ENCODE peak calls at places on chromosomes 7 and 10, in ten cellular contexts. L is endothelial cell of umbilical vein, K is transverse colon, J is GM12878, M is GM23338, F is Panc1, U is prostate gland, Y is HL-60, P is SK-N-SH, D is GM12892. E is an unnamed sample.

GRCh38 chr10:89659185-89660131 is 14.4 kb upstream of the PANK1 start:
- DNase-seq in L (no peak), K (no peak), J (peak), M (no peak), F (no peak), U (no peak), Y (no peak), P (no peak), D (no peak), E (no peak)

GRCh38 chr10:27541728-27542285 is 37.7 kb downstream of the RAB18 start:
- DNase-seq in L (no peak), K (no peak), J (no peak), M (no peak), F (no peak), U (no peak), Y (peak), P (no peak), D (no peak), E (no peak)

GRCh38 chr10:37789590-37789989 is 67.8 kb downstream of the ZNF248 start:
- DNase-seq in L (no peak), K (no peak), J (no peak), M (no peak), F (no peak), U (no peak), Y (no peak), P (no peak), D (no peak), E (no peak)

GRCh38 chr10:48598243-48598935 is 6.5 kb downstream of the ARHGAP22 start:
- DNase-seq in L (no peak), K (peak), J (no peak), M (no peak), F (no peak), U (no peak), Y (no peak), P (no peak), D (no peak), E (no peak)

GRCh38 chr7:7662527-7662926 is 22.0 kb downstream of the UMAD1 start:
- DNase-seq in L (no peak), K (no peak), J (no peak), M (peak), F (no peak), U (no peak), Y (no peak), P (no peak), D (no peak), E (no peak)

GRCh38 chr10:97333601-97334369 is 744 bp downstream of the FRAT2 start:
- DNase-seq in L (peak), K (peak), J (no peak), M (peak), F (no peak), U (no peak), Y (peak), P (peak), D (peak), E (no peak)

GRCh38 chr7:113784317-113784716 is 134.5 kb downstream of the PPP1R3A start:
- DNase-seq in L (peak), K (no peak), J (no peak), M (no peak), F (no peak), U (no peak), Y (no peak), P (no peak), D (no peak), E (no peak)

GRCh38 chr7:4085937-4086691 is 596.0 kb upstream of the FOXK1 start:
- DNase-seq in L (no peak), K (no peak), J (no peak), M (no peak), F (no peak), U (no peak), Y (peak), P (no peak), D (no peak), E (no peak)

GRCh38 chr10:75233444-75234016 is 2.2 kb downstream of the COMTD1 start:
- DNase-seq in L (no peak), K (no peak), J (no peak), M (no peak), F (no peak), U (no peak), Y (peak), P (peak), D (no peak), E (no peak)

GRCh38 chr10:37654466-37654865 is 202.9 kb downstream of the ZNF248 start:
- DNase-seq in L (no peak), K (no peak), J (no peak), M (no peak), F (no peak), U (no peak), Y (no peak), P (no peak), D (no peak), E (no peak)

GRCh38 chr7:17144313-17144712 is 154.1 kb upstream of the AHR start:
- DNase-seq in L (peak), K (no peak), J (no peak), M (no peak), F (no peak), U (no peak), Y (no peak), P (no peak), D (no peak), E (no peak)

GRCh38 chr7:135490783-135491182 is 19.1 kb downstream of the CNOT4 start:
- DNase-seq in L (peak), K (no peak), J (no peak), M (no peak), F (no peak), U (no peak), Y (no peak), P (no peak), D (no peak), E (no peak)

GRCh38 chr7:6271091-6271658 is 1.2 kb downstream of the CYTH3 start:
- DNase-seq in L (peak), K (peak), J (no peak), M (peak), F (no peak), U (no peak), Y (peak), P (peak), D (no peak), E (peak)

GRCh38 chr7:128726673-128727072 is 12.5 kb upstream of the CALU start:
- DNase-seq in L (no peak), K (no peak), J (no peak), M (no peak), F (no peak), U (no peak), Y (no peak), P (no peak), D (no peak), E (no peak)

GRCh38 chr10:72315054-72315453 is 39.7 kb downstream of the DNAJB12 start:
- DNase-seq in L (no peak), K (no peak), J (no peak), M (peak), F (no peak), U (peak), Y (no peak), P (no peak), D (peak), E (peak)

GRCh38 chr7:207418-208127 is 15.2 kb downstream of the FAM20C start:
- DNase-seq in L (no peak), K (no peak), J (no peak), M (peak), F (no peak), U (no peak), Y (no peak), P (no peak), D (no peak), E (no peak)

GRCh38 chr7:8436965-8437364 is 3.6 kb downstream of the NXPH1 start:
- DNase-seq in L (peak), K (peak), J (peak), M (peak), F (no peak), U (no peak), Y (peak), P (no peak), D (peak), E (no peak)

GRCh38 chr7:13185139-13185538 is 497.7 kb downstream of the ARL4A start:
- DNase-seq in L (no peak), K (no peak), J (no peak), M (no peak), F (no peak), U (no peak), Y (no peak), P (no peak), D (no peak), E (no peak)

GRCh38 chr7:16702433-16702832 is 51.1 kb upstream of the TSPAN13 start:
- DNase-seq in L (no peak), K (no peak), J (no peak), M (no peak), F (no peak), U (no peak), Y (no peak), P (no peak), D (no peak), E (no peak)

GRCh38 chr10:11018830-11019692 is 1.4 kb downstream of the CELF2 start:
- DNase-seq in L (peak), K (no peak), J (no peak), M (no peak), F (no peak), U (no peak), Y (no peak), P (no peak), D (no peak), E (no peak)

GRCh38 chr10:119165171-119166110 is at the start of gene SFXN4:
- DNase-seq in L (peak), K (peak), J (peak), M (peak), F (no peak), U (peak), Y (peak), P (peak), D (peak), E (peak)

GRCh38 chr10:124266468-124267230 is 152.1 kb downstream of the OAT start:
- DNase-seq in L (no peak), K (no peak), J (no peak), M (no peak), F (no peak), U (no peak), Y (no peak), P (no peak), D (no peak), E (no peak)

GRCh38 chr7:135929249-135929648 is 47.9 kb downstream of the MTPN start:
- DNase-seq in L (no peak), K (no peak), J (no peak), M (no peak), F (no peak), U (no peak), Y (no peak), P (no peak), D (no peak), E (no peak)

GRCh38 chr7:102841290-102841689 is 71.5 kb upstream of the LRRC17 start:
- DNase-seq in L (no peak), K (no peak), J (peak), M (no peak), F (no peak), U (no peak), Y (no peak), P (no peak), D (no peak), E (no peak)

GRCh38 chr10:59631237-59631636 is 78.4 kb downstream of the SLC16A9 start:
- DNase-seq in L (no peak), K (no peak), J (no peak), M (no peak), F (no peak), U (no peak), Y (no peak), P (no peak), D (no peak), E (no peak)

GRCh38 chr7:47596502-47597202 is 14.7 kb upstream of the TNS3 start:
- DNase-seq in L (no peak), K (no peak), J (no peak), M (peak), F (no peak), U (no peak), Y (no peak), P (no peak), D (no peak), E (no peak)
- TF ChIP-seq POLR2AphosphoS5 in L (no peak), K (no peak), J (no peak), M (no peak), F (no peak), U (peak), Y (no peak), P (no peak), D (no peak), E (no peak)

GRCh38 chr10:69317175-69318086 is 39.1 kb downstream of the HK1 start:
- DNase-seq in L (no peak), K (no peak), J (no peak), M (no peak), F (no peak), U (no peak), Y (no peak), P (no peak), D (peak), E (no peak)
- TF ChIP-seq POLR2AphosphoS5 in L (no peak), K (no peak), J (no peak), M (no peak), F (no peak), U (peak), Y (no peak), P (no peak), D (no peak), E (peak)

DNA sequence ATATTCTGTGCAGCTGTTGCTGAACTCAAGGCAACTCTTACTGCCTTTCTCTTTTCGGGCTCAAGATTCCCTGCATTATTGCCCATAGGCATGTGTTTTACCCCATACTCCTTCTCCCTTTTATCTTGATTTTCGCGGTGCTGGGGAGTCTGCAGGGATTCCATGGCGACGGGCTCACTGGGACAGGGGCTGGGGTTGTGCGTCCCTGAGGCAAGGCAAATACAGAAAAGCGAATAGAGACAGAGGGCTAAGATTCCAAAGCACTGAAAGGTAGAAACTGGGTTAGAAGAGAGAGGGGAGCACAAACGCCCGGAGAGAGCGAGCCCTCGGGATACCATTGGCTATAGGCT is 519 bp upstream of the RPP38 start:
- DNase-seq in L (no peak), K (no peak), J (no peak), M (no peak), F (no peak), U (no peak), Y (no peak), P (no peak), D (no peak), E (no peak)
- TF ChIP-seq POLR2AphosphoS5 in L (no peak), K (no peak), J (no peak), M (no peak), F (no peak), U (no peak), Y (no peak), P (no peak), D (no peak), E (no peak)

DNA sequence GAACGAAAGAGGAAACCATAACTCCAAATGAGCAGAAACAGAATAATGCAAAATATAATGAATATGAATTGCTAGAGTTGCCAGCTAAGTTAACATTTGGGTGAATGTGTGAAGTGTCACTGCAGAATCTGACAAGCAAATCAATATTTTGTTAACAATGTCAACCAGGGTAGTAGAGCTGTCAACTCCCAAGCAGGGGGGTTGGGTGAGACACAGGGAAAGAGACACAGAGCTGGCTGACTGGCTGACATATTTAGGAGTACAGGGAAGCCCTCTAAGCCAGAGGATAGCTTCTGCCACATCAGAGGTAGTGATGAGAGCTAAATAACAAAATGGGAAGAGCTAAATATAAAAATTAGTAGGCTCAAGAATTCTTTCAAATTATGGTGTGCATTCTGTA is 393.1 kb upstream of the KCND2 start:
- DNase-seq in L (no peak), K (no peak), J (no peak), M (no peak), F (no peak), U (no peak), Y (no peak), P (no peak), D (no peak), E (no peak)
- TF ChIP-seq POLR2AphosphoS5 in L (no peak), K (no peak), J (no peak), M (no peak), F (no peak), U (no peak), Y (no peak), P (no peak), D (no peak), E (no peak)

DNA sequence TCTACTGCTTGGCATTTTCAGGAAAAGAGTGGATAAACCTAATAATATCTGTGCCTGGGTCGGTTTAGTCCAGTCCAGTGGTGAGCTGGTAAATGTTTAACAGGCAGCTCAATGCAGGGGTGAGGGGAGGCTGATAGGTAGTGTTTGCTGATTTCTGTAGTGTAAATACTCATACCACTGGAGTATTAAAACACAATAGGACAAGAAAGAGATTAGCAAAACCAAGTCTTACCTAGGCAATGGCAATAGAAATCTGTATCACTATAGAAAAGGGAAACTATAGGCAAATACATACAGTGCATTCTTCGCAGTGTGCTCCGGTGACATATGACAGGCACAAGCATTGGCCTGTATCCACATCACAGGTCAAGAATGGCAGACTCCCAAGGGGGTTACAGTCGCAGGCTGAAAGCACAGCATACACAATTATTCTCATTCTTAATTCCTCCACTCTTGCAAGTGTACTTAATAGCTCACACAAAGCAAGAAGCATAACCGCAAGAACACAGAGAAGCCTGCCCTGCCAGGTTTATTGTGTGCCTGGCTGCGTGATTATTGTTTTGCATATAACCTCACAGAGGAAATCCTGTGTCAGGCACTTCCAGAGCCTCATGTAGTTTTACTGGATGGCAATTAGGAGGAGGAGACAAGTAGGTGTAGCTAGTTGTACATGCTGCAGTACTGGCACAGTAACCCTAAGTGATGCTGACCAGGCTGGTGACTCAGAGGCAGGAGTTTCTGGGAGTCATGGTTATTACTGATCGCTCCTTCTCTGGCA is 35.0 kb downstream of the LAMB4 start:
- DNase-seq in L (peak), K (peak), J (no peak), M (no peak), F (peak), U (peak), Y (no peak), P (peak), D (no peak), E (peak)
- TF ChIP-seq POLR2AphosphoS5 in L (no peak), K (peak), J (no peak), M (no peak), F (no peak), U (peak), Y (no peak), P (peak), D (no peak), E (no peak)

GRCh38 chr10:33335550-33335799 is 1.0 kb upstream of the NRP1 start:
- DNase-seq in L (no peak), K (peak), J (no peak), M (peak), F (no peak), U (no peak), Y (no peak), P (no peak), D (peak), E (no peak)

GRCh38 chr10:33333260-33334169 is 952 bp downstream of the NRP1 start:
- DNase-seq in L (peak), K (peak), J (no peak), M (no peak), F (no peak), U (peak), Y (peak), P (no peak), D (no peak), E (no peak)

GRCh38 chr10:33335800-33336605 is 1.5 kb upstream of the NRP1 start:
- DNase-seq in L (peak), K (peak), J (no peak), M (peak), F (no peak), U (peak), Y (no peak), P (peak), D (peak), E (peak)

GRCh38 chr10:33334170-33334838 is at the start of gene NRP1:
- DNase-seq in L (peak), K (peak), J (no peak), M (peak), F (no peak), U (peak), Y (peak), P (peak), D (peak), E (no peak)

DNA sequence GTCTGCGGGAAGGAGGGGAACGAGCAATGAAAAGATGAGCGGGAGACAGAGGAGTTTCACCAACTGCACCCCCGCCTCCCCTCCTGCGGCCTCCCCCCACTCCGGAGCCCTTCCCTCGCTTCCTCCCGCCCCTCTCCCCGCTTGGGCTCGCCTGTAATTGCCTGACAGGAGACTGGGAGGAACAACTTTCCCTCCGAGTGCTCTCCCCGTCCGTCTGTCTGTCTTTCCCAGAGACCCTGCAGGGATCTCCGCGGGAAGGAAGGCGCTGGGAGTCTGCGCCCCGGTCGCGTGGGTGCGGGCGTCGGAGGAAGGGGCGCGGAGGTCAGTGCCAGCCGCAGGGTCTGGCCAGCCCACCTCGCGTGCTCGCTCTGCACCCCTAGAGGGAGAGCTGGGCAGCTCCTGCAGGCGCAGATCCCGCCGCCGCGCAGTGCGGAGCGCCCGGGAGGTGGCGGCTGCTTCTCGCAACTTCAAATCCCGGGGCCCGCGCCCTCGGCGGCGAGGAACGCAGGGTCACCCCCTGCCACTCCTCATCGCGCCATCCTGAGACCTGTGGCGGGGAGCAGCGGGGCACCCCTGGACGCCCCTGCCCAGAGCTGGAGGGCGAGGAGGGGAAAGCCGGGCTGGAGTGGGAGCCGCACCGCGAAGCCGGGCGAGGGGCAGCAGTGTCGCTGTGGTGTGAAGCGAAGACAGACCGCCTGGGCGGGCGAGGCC is 527 bp upstream of the NRP1 start:
- DNase-seq in L (peak), K (peak), J (no peak), M (peak), F (no peak), U (peak), Y (peak), P (peak), D (peak), E (peak)
- TF ChIP-seq POLR2AphosphoS5 in L (peak), K (no peak), J (no peak), M (no peak), F (no peak), U (no peak), Y (peak), P (peak), D (no peak), E (peak)

GRCh38 chr7:145624618-145625017 is 492.0 kb upstream of the CNTNAP2 start:
- DNase-seq in L (no peak), K (no peak), J (no peak), M (no peak), F (peak), U (no peak), Y (no peak), P (no peak), D (no peak), E (no peak)
- TF ChIP-seq POLR2AphosphoS5 in L (no peak), K (no peak), J (no peak), M (no peak), F (no peak), U (no peak), Y (no peak), P (no peak), D (no peak), E (no peak)

E was measured in breast epithelium.